ENCODE peak calls at places on chromosome 2, in four cellular contexts. H, R, Z and Q are unnamed samples.

GRCh38 chr2:108594132-108594981 is 60.1 kb downstream of the LIMS1 start:
- DNase-seq in H (no peak), R (peak; percentile 57), Z (no peak), Q (peak; percentile 91)

GRCh38 chr2:234333168-234334130 is 163.4 kb downstream of the ARL4C start:
- DNase-seq in H (no peak), R (no peak), Z (no peak), Q (no peak)

GRCh38 chr2:54388093-54388492 is 68.0 kb upstream of the SPTBN1 start:
- DNase-seq in H (no peak), R (no peak), Z (no peak), Q (no peak)

GRCh38 chr2:27133195-27133875 is 1.1 kb downstream of the PREB start:
- DNase-seq in H (no peak), R (no peak), Z (peak; percentile 38), Q (no peak)

GRCh38 chr2:190023860-190024259 is 38.7 kb downstream of the MSTN start:
- DNase-seq in H (peak; percentile 13), R (peak; percentile 57), Z (peak; percentile 6), Q (peak; percentile 64)

GRCh38 chr2:231110551-231110950 is 14.3 kb downstream of the HTR2B start:
- DNase-seq in H (no peak), R (no peak), Z (no peak), Q (peak; percentile 84)

GRCh38 chr2:16258350-16258749 is 318.0 kb downstream of the MYCN start:
- DNase-seq in H (no peak), R (no peak), Z (no peak), Q (no peak)

GRCh38 chr2:59959944-59960343 is 593.5 kb downstream of the BCL11A start:
- DNase-seq in H (no peak), R (no peak), Z (no peak), Q (no peak)

GRCh38 chr2:180990794-180991193 is 10.4 kb downstream of the UBE2E3 start:
- DNase-seq in H (no peak), R (no peak), Z (no peak), Q (no peak)

GRCh38 chr2:62489162-62489561 is 16.8 kb downstream of the TMEM17 start:
- DNase-seq in H (no peak), R (no peak), Z (no peak), Q (peak; percentile 92)

GRCh38 chr2:62197017-62197586 is 1.2 kb downstream of the B3GNT2 start:
- DNase-seq in H (peak; percentile 38), R (peak; percentile 43), Z (peak; percentile 52), Q (peak; percentile 35)

GRCh38 chr2:234422242-234422641 is 74.6 kb downstream of the ARL4C start:
- DNase-seq in H (peak; percentile 85), R (peak; percentile 74), Z (no peak), Q (peak; percentile 91)

GRCh38 chr2:236576053-236576452 is 6.4 kb downstream of the ACKR3 start:
- DNase-seq in H (no peak), R (no peak), Z (no peak), Q (peak; percentile 77)

GRCh38 chr2:86249176-86249842 is 50.1 kb downstream of the MRPL35 start:
- DNase-seq in H (no peak), R (no peak), Z (no peak), Q (no peak)

GRCh38 chr2:170817247-170817998 is 736 bp downstream of the GAD1 start:
- DNase-seq in H (no peak), R (no peak), Z (peak; percentile 30), Q (peak; percentile 40)

GRCh38 chr2:18701981-18702380 is 112.6 kb upstream of the NT5C1B start:
- DNase-seq in H (peak; percentile 4), R (no peak), Z (no peak), Q (no peak)

GRCh38 chr2:233816771-233817170 is 37.6 kb downstream of the HJURP start:
- DNase-seq in H (no peak), R (no peak), Z (no peak), Q (no peak)

GRCh38 chr2:232431705-232432590 is 24.0 kb upstream of the ALPI start:
- DNase-seq in H (no peak), R (no peak), Z (no peak), Q (no peak)

DNA sequence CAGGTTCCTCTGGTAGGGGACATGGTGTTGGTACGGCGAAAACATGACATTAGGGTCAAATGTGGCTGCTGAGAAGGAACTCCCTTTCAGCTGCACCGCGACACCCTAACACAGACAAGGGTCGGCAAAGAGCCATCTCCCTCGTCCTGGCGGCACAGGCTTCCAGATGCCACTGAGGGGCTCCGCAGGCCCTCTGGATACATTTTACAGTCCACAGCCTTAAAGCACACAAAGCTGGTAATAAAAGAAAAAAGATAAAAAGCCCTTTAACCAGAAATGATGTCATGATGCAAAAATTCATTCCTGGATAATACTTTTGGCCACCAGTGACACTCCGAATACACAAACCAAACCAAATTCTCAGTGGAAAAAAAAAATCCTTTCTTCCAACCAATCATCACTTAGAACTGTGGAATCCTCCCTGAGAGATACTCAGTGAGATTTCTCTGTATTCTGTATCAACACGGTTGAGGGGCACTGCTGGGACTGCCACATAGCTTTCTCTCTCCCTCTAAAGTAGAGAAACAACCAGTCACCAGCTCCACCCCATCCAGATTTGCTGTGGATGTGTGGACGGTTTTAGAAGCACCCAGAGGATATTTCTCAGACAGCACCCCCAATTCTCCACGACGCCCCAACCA is 174.8 kb downstream of the HDAC4 start:
- DNase-seq in H (no peak), R (no peak), Z (no peak), Q (no peak)
- H3K4me1 ChIP-seq in H (peaks cover 47% of the 10 kb centered on the region), R (peaks cover 30% of the 10 kb centered on the region), Z (no peaks in the 10 kb centered on the region), Q (no peaks in the 10 kb centered on the region)

DNA sequence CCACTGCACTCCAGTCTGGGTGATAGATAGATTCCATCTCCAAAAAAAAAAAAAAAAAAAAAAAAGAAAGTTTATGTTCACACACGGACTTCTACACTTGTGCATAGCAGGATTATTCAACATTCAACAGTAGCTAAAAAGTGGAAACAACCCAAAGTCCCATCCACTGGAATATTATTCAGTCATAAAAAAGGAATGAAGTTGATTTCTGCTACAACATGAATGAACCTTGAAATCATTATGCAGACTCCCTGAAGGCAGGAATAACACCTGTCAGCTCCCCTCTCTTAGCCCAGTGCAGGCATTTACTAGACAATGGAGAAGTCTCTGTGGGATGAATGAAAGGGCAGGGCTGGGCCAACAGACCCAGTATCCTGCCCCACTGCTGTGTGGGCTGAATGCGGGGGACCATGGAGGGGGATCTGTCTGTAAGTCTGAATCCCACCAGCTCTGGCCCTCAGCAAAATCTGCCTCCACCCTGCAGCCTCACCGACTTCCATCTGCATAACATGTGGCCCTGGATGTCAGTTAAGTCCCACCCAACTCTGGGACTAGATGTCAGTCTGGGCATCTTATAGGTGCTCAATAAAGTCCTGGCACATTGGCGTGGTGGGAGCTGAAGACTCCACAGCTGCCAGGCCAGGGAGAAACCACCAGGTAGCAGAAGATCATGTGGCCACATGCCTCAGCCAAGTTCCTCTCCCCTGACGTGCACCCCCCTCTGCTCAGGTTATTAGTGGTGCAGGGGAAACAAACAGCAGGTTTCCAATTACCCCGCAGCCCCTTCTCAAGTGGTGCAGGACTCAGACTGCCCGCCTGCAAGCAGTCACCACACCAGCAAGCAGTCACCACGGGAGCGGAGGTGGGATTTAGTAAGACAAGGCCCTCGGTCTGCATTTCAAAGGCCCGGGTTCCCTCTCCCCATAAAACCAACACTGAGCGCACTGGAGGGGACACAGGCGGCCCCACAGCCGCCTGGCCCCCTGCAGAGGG is 8.9 kb downstream of the ZFP36L2 start:
- DNase-seq in H (no peak), R (no peak), Z (no peak), Q (no peak)
- TF ChIP-seq JUN in H (no peak), R (no peak), Z (no peak), Q (no peak)

GRCh38 chr2:202377308-202377736 is 1.2 kb downstream of the BMPR2 start:
- DNase-seq in H (no peak), R (peak; percentile 38), Z (no peak), Q (peak; percentile 40)

GRCh38 chr2:202378661-202379338 is 2.7 kb downstream of the BMPR2 start:
- DNase-seq in H (no peak), R (no peak), Z (no peak), Q (no peak)

GRCh38 chr2:202376460-202377307 is 557 bp downstream of the BMPR2 start:
- DNase-seq in H (no peak), R (no peak), Z (peak; percentile 21), Q (peak; percentile 59)

GRCh38 chr2:202375611-202376408 is at the start of gene BMPR2:
- DNase-seq in H (peak; percentile 39), R (peak; percentile 83), Z (peak; percentile 83), Q (peak; percentile 94)

DNA sequence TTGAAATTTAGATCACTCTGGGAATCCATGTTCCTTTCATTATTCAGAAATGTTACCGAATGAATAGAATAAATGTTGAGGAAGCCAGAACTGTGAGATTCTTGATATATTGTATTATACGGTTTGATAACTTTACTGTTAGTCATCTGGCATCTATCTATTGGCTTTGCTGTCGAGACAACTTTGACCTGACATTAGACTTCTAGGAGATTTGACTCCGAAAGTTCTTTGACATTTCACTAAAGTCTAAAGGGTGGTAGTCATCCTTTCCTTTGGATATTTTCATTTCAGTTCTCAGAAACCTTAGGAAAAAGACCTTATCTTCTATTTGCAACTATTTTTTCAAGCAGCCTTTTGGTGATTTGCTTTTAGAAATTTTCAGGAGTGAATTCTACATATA is 1.9 kb downstream of the BMPR2 start:
- DNase-seq in H (no peak), R (no peak), Z (no peak), Q (peak; percentile 21)
- TF ChIP-seq MYC in H (no peak), R (no peak), Z (no peak), Q (no peak)

GRCh38 chr2:207950063-207950760 is 75.1 kb downstream of the PLEKHM3 start:
- DNase-seq in H (no peak), R (no peak), Z (no peak), Q (peak; percentile 28)

GRCh38 chr2:207951734-207952480 is 73.4 kb downstream of the PLEKHM3 start:
- DNase-seq in H (no peak), R (no peak), Z (no peak), Q (no peak)

GRCh38 chr2:207953354-207953753 is 72.0 kb downstream of the PLEKHM3 start:
- DNase-seq in H (no peak), R (no peak), Z (no peak), Q (no peak)

GRCh38 chr2:207952564-207953345 is 72.6 kb downstream of the PLEKHM3 start:
- DNase-seq in H (no peak), R (no peak), Z (no peak), Q (no peak)

GRCh38 chr2:207950761-207951114 is 74.6 kb downstream of the PLEKHM3 start:
- DNase-seq in H (no peak), R (no peak), Z (no peak), Q (no peak)
- H3K4me1 ChIP-seq in H (no peaks in the 10 kb centered on the region), R (peaks cover 44% of the 10 kb centered on the region), Z (no peaks in the 10 kb centered on the region), Q (no peaks in the 10 kb centered on the region)

GRCh38 chr2:173101687-173102086 is 26.0 kb downstream of the MAP3K20 start:
- DNase-seq in H (no peak), R (no peak), Z (no peak), Q (no peak)
- TF ChIP-seq JUN in H (no peak), R (no peak), Z (no peak), Q (no peak)

GRCh38 chr2:127098711-127099110 is 8.2 kb downstream of the BIN1 start:
- DNase-seq in H (no peak), R (no peak), Z (no peak), Q (no peak)
- TF ChIP-seq MYC in H (no peak), R (no peak), Z (no peak), Q (no peak)

DNA sequence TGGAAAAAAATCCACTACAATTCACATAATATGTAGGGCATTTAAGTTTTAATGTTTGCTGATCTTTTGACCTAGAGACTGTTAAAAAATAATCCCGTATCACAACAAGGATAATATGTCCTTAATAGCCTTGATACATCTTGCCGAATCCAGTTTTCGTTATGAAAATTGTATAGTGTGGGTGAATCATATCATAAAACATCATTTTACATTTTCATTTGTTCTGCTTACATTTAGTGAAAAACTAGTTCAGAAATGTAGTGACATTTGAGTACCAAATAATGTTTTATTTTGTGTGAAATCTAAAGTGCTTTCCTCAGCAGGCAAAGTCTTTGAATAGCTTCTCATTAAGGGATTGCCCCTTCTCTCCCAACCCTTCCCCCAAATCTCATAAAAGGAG is 1.9 kb downstream of the AFTPH start:
- DNase-seq in H (no peak), R (no peak), Z (no peak), Q (no peak)
- H3K4me1 ChIP-seq in H (peaks cover 15% of the 10 kb centered on the region), R (peaks cover 30% of the 10 kb centered on the region), Z (no peaks in the 10 kb centered on the region), Q (peaks cover 12% of the 10 kb centered on the region)

GRCh38 chr2:239934571-239935171 is 90.5 kb downstream of the NDUFA10 start:
- DNase-seq in H (no peak), R (peak; percentile 74), Z (peak; percentile 50), Q (peak; percentile 40)
- TF ChIP-seq JUN in H (no peak), R (no peak), Z (no peak), Q (no peak)